ENCODE peak calls at places on chromosomes 16 and 17, in six cellular contexts. W is HCT116, Z is T follicular helper cell, T is globus pallidus, B is uterus, M is NCI-H774. Q is an unnamed sample.

GRCh38 chr17:77726549-77726957 is 231.9 kb upstream of the TNRC6C start:
- DNase-seq in W (no peak), Z (no peak), T (no peak), B (no peak), M (no peak), Q (no peak)

GRCh38 chr16:31853300-31853699 is 20.3 kb upstream of the ZNF267 start:
- DNase-seq in W (no peak), Z (no peak), T (no peak), B (no peak), M (no peak), Q (no peak)

GRCh38 chr16:10521681-10522274 is 58.6 kb downstream of the EMP2 start:
- DNase-seq in W (peak; percentile 42), Z (peak; percentile 18), T (peak; percentile 31), B (peak; percentile 31), M (peak; percentile 48), Q (no peak)

GRCh38 chr17:301681-302299 is 50.8 kb downstream of the RPH3AL start:
- DNase-seq in W (no peak), Z (no peak), T (no peak), B (no peak), M (no peak), Q (no peak)

GRCh38 chr17:30091771-30092170 is 24.8 kb upstream of the NSRP1 start:
- DNase-seq in W (peak; percentile 10), Z (no peak), T (no peak), B (no peak), M (no peak), Q (no peak)

GRCh38 chr17:13531701-13532100 is 70.0 kb downstream of the HS3ST3A1 start:
- DNase-seq in W (no peak), Z (no peak), T (no peak), B (no peak), M (no peak), Q (no peak)

GRCh38 chr16:81752225-81752875 is 26.7 kb upstream of the PLCG2 start:
- DNase-seq in W (no peak), Z (no peak), T (peak; percentile 62), B (no peak), M (no peak), Q (no peak)

GRCh38 chr17:58308985-58309917 is 19.3 kb downstream of the TSPOAP1 start:
- DNase-seq in W (no peak), Z (no peak), T (no peak), B (peak; percentile 7), M (no peak), Q (no peak)

GRCh38 chr16:23962001-23962400 is 126.2 kb downstream of the PRKCB start:
- DNase-seq in W (no peak), Z (no peak), T (no peak), B (no peak), M (no peak), Q (no peak)